ENCODE peak calls at places on chromosome X, in nine cellular contexts. U, F, O, Z, X, S, H, Q and B are unnamed samples.

GRCh38 chrX:19886888-19887531 is 390 bp downstream of the SH3KBP1 start:
- DNase-seq in H (peak; percentile 44), F (no peak), X (peak; percentile 17), Q (no peak), Z (no peak), S (no peak), U (peak; percentile 25), O (no peak), B (no peak)

GRCh38 chrX:17707731-17708130 is 29.6 kb upstream of the SCML1 start:
- DNase-seq in S (no peak), U (no peak), H (no peak), Q (no peak), F (no peak), Z (no peak), X (no peak), O (no peak), B (no peak)

GRCh38 chrX:19855700-19856381 is 31.6 kb downstream of the SH3KBP1 start:
- DNase-seq in Z (no peak), U (no peak), X (no peak), S (no peak), Q (no peak), H (no peak), F (peak; percentile 68), O (no peak), B (no peak)

GRCh38 chrX:25344191-25344936 is 328.6 kb upstream of the ARX start:
- DNase-seq in F (no peak), U (no peak), O (no peak), S (no peak), Z (no peak), H (no peak), Q (no peak), X (no peak), B (no peak)

GRCh38 chrX:112834016-112834855 is 6.4 kb downstream of the AMOT start:
- DNase-seq in H (no peak), U (no peak), F (no peak), O (no peak), Z (no peak), Q (peak; percentile 81), X (no peak), S (no peak), B (no peak)

GRCh38 chrX:65924938-65925507 is 114.9 kb downstream of the VSIG4 start:
- DNase-seq in S (no peak), X (no peak), Q (no peak), F (no peak), Z (no peak), H (no peak), O (no peak), U (no peak), B (no peak)

GRCh38 chrX:39199429-39199828 is 398.2 kb downstream of the MID1IP1 start:
- DNase-seq in U (no peak), H (no peak), O (no peak), Z (no peak), X (no peak), S (no peak), F (no peak), Q (peak; percentile 11), B (no peak)

GRCh38 chrX:145817666-145818521 is at the start of gene SLITRK2:
- DNase-seq in X (no peak), S (no peak), H (peak; percentile 34), U (no peak), Z (no peak), Q (no peak), F (no peak), O (no peak), B (no peak)

GRCh38 chrX:1564750-1565683 is 26.4 kb upstream of the AKAP17A start:
- DNase-seq in F (no peak), H (no peak), Q (no peak), U (no peak), X (no peak), S (no peak), Z (no peak), O (peak; percentile 27), B (no peak)

GRCh38 chrX:21932277-21932996 is 8.1 kb upstream of the SMS start:
- DNase-seq in U (no peak), Q (peak; percentile 93), F (peak; percentile 89), S (no peak), O (no peak), Z (no peak), H (no peak), X (no peak), B (no peak)

GRCh38 chrX:53056292-53056691 is 7.7 kb downstream of the GPR173 start:
- DNase-seq in X (no peak), Q (no peak), U (no peak), S (no peak), O (no peak), H (no peak), F (no peak), Z (no peak), B (no peak)

GRCh38 chrX:9942086-9942485 is 25.1 kb upstream of the CLDN34 start:
- DNase-seq in Z (no peak), S (no peak), X (peak; percentile 12), U (peak; percentile 28), F (peak; percentile 11), O (peak; percentile 19), Q (no peak), H (no peak), B (no peak)

GRCh38 chrX:16695079-16695676 is 17.3 kb downstream of the CTPS2 start:
- DNase-seq in H (peak; percentile 57), S (peak; percentile 26), Z (no peak), U (peak; percentile 45), F (peak; percentile 55), X (peak; percentile 53), O (peak; percentile 58), Q (peak; percentile 53), B (no peak)

GRCh38 chrX:83630662-83631061 is 122.6 kb downstream of the POU3F4 start:
- DNase-seq in O (no peak), H (no peak), X (no peak), S (no peak), Q (no peak), F (no peak), U (no peak), Z (no peak), B (no peak)

GRCh38 chrX:19772306-19772705 is 115.1 kb downstream of the SH3KBP1 start:
- DNase-seq in O (no peak), U (no peak), F (peak; percentile 53), S (no peak), X (no peak), Z (no peak), H (no peak), Q (peak; percentile 48), B (no peak)

GRCh38 chrX:38571058-38571457 is 9.7 kb downstream of the TSPAN7 start:
- DNase-seq in S (no peak), Z (no peak), X (no peak), Q (no peak), H (no peak), F (no peak), O (no peak), U (no peak), B (no peak)

GRCh38 chrX:78321809-78322208 is 5.6 kb downstream of the CYSLTR1 start:
- DNase-seq in Q (no peak), S (no peak), O (peak; percentile 48), Z (no peak), U (peak; percentile 53), X (peak; percentile 58), F (no peak), H (no peak), B (no peak)

GRCh38 chrX:110402091-110402854 is 43.6 kb downstream of the RTL9 start:
- DNase-seq in F (no peak), X (no peak), O (no peak), Q (peak; percentile 56), U (no peak), S (no peak), Z (no peak), H (no peak), B (no peak)

GRCh38 chrX:119570351-119570835 is 4.0 kb upstream of the UBE2A start:
- DNase-seq in Z (no peak), Q (no peak), F (no peak), O (no peak), X (no peak), H (no peak), S (no peak), U (no peak), B (no peak)

DNA sequence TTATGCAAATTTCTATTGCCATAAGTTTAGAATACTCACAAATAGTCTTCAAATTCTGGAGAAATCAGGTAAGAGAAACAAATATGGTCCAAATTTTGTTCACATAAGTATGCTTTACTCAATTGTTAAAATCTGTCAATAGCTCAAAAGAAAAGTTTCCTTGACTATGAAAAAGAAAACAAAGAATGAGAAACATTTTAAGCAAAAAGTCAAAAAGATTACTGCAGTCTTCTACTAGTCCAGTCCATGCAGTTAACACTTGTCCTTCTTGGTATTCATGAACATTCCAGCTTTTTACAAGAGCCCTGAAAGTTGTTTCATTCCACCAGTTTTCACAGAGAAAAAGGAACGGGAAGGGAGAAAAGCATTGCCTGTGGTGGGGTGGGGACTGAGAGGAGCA is 54.7 kb upstream of the ZXDA start:
- DNase-seq in F (no peak), Z (no peak), X (no peak), O (no peak), S (no peak), U (no peak), Q (no peak), H (no peak), B (no peak)
- H3K9me3 ChIP-seq in F (no peaks in the 10 kb centered on the region), Z (no peaks in the 10 kb centered on the region), X (no peaks in the 10 kb centered on the region), O (no peaks in the 10 kb centered on the region), S (no peaks in the 10 kb centered on the region), U (no peaks in the 10 kb centered on the region), Q (peaks cover 61% of the 10 kb centered on the region), H (no peaks in the 10 kb centered on the region), B (no peaks in the 10 kb centered on the region)

GRCh38 chrX:11290673-11291072 is 2.5 kb upstream of the AMELX start:
- DNase-seq in U (no peak), Z (no peak), X (no peak), F (no peak), H (no peak), S (no peak), Q (no peak), O (no peak), B (no peak)
- H3K4me3 ChIP-seq in U (no peak overlapping the region), Z (no peak overlapping the region), X (no peak overlapping the region), F (no peak overlapping the region), H (no peak overlapping the region), S (no peak overlapping the region), Q (no peak overlapping the region), O (no peak overlapping the region), B (no peak overlapping the region)

DNA sequence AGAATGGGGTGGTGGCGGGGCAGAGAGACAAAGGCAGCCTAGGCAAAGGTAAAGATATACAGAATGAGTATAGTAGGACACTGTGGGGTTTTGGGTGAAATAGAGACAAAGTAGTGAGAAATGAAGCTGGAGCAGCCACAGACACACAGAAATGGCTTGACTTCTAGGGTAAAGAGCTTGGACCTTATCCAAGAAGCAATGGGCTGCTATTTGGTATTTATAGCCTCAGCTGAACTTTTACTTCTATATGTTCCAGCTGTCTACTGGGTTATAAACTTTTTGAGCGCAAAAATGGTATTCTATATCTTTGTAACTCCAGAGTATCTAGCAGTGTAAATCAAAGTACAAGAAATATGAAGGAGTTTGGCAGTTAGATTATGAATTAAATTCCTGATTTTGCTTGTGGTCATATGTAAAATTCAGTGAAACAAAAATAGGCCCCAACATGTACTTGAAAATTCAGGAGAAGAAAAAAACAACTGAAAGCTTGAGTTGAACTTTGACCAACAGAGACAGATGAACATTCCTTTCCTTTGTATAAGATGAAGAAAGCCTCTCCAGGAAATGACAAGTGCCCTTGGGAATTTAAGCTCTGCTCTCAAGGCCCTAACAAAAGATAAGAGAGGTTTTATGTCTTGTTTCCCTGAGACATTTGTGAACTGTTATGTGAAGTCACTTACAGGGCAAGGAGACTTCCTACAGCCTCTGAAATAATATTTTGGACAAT is 354.1 kb downstream of the CHIC1 start:
- DNase-seq in X (no peak), S (peak; percentile 4), O (no peak), Q (peak; percentile 81), U (no peak), H (no peak), Z (no peak), F (peak; percentile 90), B (no peak)
- H3K27ac ChIP-seq in X (no peak overlapping the region), S (no peak overlapping the region), O (no peak overlapping the region), Q (peak overlapping the region; percentile 94), U (no peak overlapping the region), H (no peak overlapping the region), Z (no peak overlapping the region), F (peak overlapping the region; percentile 95), B (no peak overlapping the region)

GRCh38 chrX:94545722-94546121 is 871.7 kb downstream of the FAM133A start:
- DNase-seq in F (no peak), Z (no peak), H (no peak), Q (no peak), S (no peak), U (no peak), O (no peak), X (no peak), B (no peak)
- H3K9me3 ChIP-seq in F (no peaks in the 10 kb centered on the region), Z (no peaks in the 10 kb centered on the region), H (no peaks in the 10 kb centered on the region), Q (peaks cover 13% of the 10 kb centered on the region), S (no peaks in the 10 kb centered on the region), U (no peaks in the 10 kb centered on the region), O (no peaks in the 10 kb centered on the region), X (no peaks in the 10 kb centered on the region), B (no peaks in the 10 kb centered on the region)